ENCODE peak calls at places on chromosomes 11 and 22, in eight cellular contexts. J is NCI-H1930; F is CD4-positive, alpha-beta T cell; T is tibial nerve; G is CD4-positive, alpha-beta memory T cell; R is substantia nigra; H is stimulated activated CD8-positive, alpha-beta memory T cell treated with anti-CD3 and anti-CD28 coated beads, Interleukin-15, amount 100 ng/mL, for 24 hours; Y is HS-27A. D is an unnamed sample.

GRCh38 chr11:110921742-110922200 is 209.5 kb upstream of the ARHGAP20 start:
- DNase-seq in R (no peak), H (no peak), Y (no peak), J (no peak), F (no peak), T (no peak), G (no peak), D (no peak)

GRCh38 chr11:67098799-67099198 is 20.3 kb upstream of the KDM2A start:
- DNase-seq in J (no peak), Y (no peak), R (no peak), G (no peak), H (no peak), T (no peak), F (no peak), D (no peak)

GRCh38 chr11:19725379-19726079 is 12.9 kb downstream of the NAV2 start:
- DNase-seq in F (no peak), Y (no peak), R (no peak), H (no peak), J (no peak), T (no peak), G (no peak), D (peak)

GRCh38 chr11:33706961-33707360 is 6.3 kb upstream of the C11orf91 start:
- DNase-seq in Y (no peak), F (no peak), H (no peak), G (no peak), R (no peak), T (no peak), J (no peak), D (no peak)

GRCh38 chr11:116445108-116446047 is 327.4 kb downstream of the BUD13 start:
- DNase-seq in H (no peak), T (no peak), F (no peak), J (no peak), R (no peak), Y (no peak), G (no peak), D (no peak)

GRCh38 chr11:34252015-34252414 is 105.8 kb downstream of the ABTB2 start:
- DNase-seq in Y (no peak), J (no peak), F (no peak), G (no peak), T (no peak), H (no peak), R (no peak), D (no peak)

GRCh38 chr11:16395601-16396000 is 39.3 kb upstream of the SOX6 start:
- DNase-seq in J (no peak), T (no peak), H (no peak), Y (no peak), G (no peak), F (no peak), R (no peak), D (no peak)

GRCh38 chr11:45336136-45336535 is 50.0 kb upstream of the SYT13 start:
- DNase-seq in J (no peak), T (no peak), G (no peak), R (no peak), H (no peak), Y (no peak), F (no peak), D (no peak)

GRCh38 chr11:80960331-80961095 is 1519.7 kb upstream of the TENM4 start:
- DNase-seq in R (no peak), T (no peak), Y (no peak), F (no peak), J (no peak), G (no peak), H (no peak), D (peak)

GRCh38 chr11:65767406-65767805 is 13.4 kb downstream of the AP5B1 start:
- DNase-seq in T (no peak), H (no peak), Y (no peak), G (no peak), J (no peak), F (no peak), R (no peak), D (no peak)

GRCh38 chr11:67368621-67369020 is 4.8 kb downstream of the CLCF1 start:
- DNase-seq in J (no peak), T (no peak), G (peak), Y (no peak), F (no peak), R (no peak), H (no peak), D (no peak)

GRCh38 chr22:50542416-50542927 is 3.2 kb upstream of the KLHDC7B start:
- DNase-seq in T (no peak), R (no peak), F (no peak), J (no peak), H (no peak), G (no peak), Y (no peak), D (no peak)

GRCh38 chr11:67248653-67249052 is 17.6 kb upstream of the GRK2 start:
- DNase-seq in G (no peak), J (no peak), H (no peak), T (no peak), F (no peak), R (no peak), Y (no peak), D (peak)

GRCh38 chr11:128964463-128964930 is 21.8 kb upstream of the TP53AIP1 start:
- DNase-seq in J (no peak), G (no peak), H (no peak), R (no peak), T (no peak), F (no peak), Y (no peak), D (no peak)

GRCh38 chr22:28670691-28671261 is 8.9 kb downstream of the TTC28 start:
- DNase-seq in Y (no peak), G (no peak), T (no peak), H (no peak), F (no peak), R (no peak), J (no peak), D (peak)

GRCh38 chr11:69444381-69445130 is 36.9 kb upstream of the LINC01488 start:
- DNase-seq in R (no peak), H (no peak), G (no peak), J (no peak), T (peak), F (no peak), Y (no peak), D (peak)

GRCh38 chr22:40015346-40015976 is 20.7 kb downstream of the FAM83F start:
- DNase-seq in F (no peak), Y (no peak), R (no peak), J (no peak), G (no peak), H (no peak), T (no peak), D (no peak)

GRCh38 chr11:86303257-86303656 is 1.2 kb downstream of the HIKESHI start:
- DNase-seq in R (no peak), H (no peak), J (no peak), F (no peak), T (no peak), G (no peak), Y (no peak), D (no peak)

GRCh38 chr22:22840778-22841177 is 46.8 kb upstream of the IGLL5 start:
- DNase-seq in T (peak), F (no peak), J (no peak), Y (no peak), G (no peak), H (no peak), R (no peak), D (no peak)

GRCh38 chr11:58905716-58906547 is 33.4 kb upstream of the GLYATL1 start:
- DNase-seq in H (no peak), Y (peak), R (peak), J (peak), F (no peak), T (peak), G (no peak), D (peak)

GRCh38 chr11:61361237-61361636 is 445 bp downstream of the CYB561A3 start:
- DNase-seq in R (no peak), Y (no peak), H (peak), J (no peak), T (no peak), G (no peak), F (no peak), D (peak)

GRCh38 chr22:40533712-40534378 is 102.7 kb downstream of the MRTFA start:
- DNase-seq in F (peak), R (no peak), T (peak), G (peak), H (no peak), Y (no peak), J (no peak), D (peak)

GRCh38 chr11:19245351-19245750 is 4.6 kb upstream of the E2F8 start:
- DNase-seq in R (no peak), T (no peak), Y (no peak), J (no peak), G (no peak), F (no peak), H (no peak), D (peak)

GRCh38 chr11:86151188-86152005 is 82.5 kb upstream of the PICALM start:
- DNase-seq in G (no peak), H (no peak), J (no peak), F (no peak), T (peak), R (peak), Y (peak), D (peak)

GRCh38 chr11:116065986-116066385 is 561.8 kb upstream of the CADM1 start:
- DNase-seq in G (no peak), F (no peak), Y (no peak), T (no peak), R (no peak), J (no peak), H (no peak), D (no peak)

D was measured in PC-3.